ENCODE peak calls at places on chromosomes 4 and X, in eight cellular contexts. O is vagina; W is fibroblast of lung; B is tibial nerve; V is CD8-positive, alpha-beta memory T cell; A is sigmoid colon; Z is Peyer's patch; S is suprapubic skin. R is an unnamed sample. For H3K36me3, the result is how much of the 10 kb centered on the place peaks cover.

GRCh38 chr4:8378776-8379175 is 61.7 kb downstream of the ACOX3 start:
- DNase-seq in B (no peak), O (no peak), A (peak), W (no peak), V (no peak), Z (peak), S (no peak), R (peak)

GRCh38 chr4:128916832-128917231 is 107.3 kb downstream of the JADE1 start:
- DNase-seq in A (no peak), O (no peak), W (no peak), Z (no peak), B (no peak), S (peak), V (no peak), R (peak)

GRCh38 chrX:11064851-11065600 is 46.1 kb upstream of the HCCS start:
- DNase-seq in A (no peak), S (no peak), W (peak), B (no peak), V (no peak), O (no peak), Z (no peak), R (no peak)

GRCh38 chr4:89336818-89337395 is 29.3 kb upstream of the GPRIN3 start:
- DNase-seq in V (no peak), Z (no peak), S (no peak), B (no peak), W (no peak), A (no peak), O (no peak), R (no peak)

GRCh38 chr4:94305468-94306225 is 37.0 kb downstream of the HPGDS start:
- DNase-seq in V (no peak), Z (no peak), S (no peak), A (no peak), O (no peak), W (no peak), B (no peak), R (no peak)

GRCh38 chr4:52659722-52660261 is 691 bp upstream of the USP46 start:
- DNase-seq in A (peak), W (peak), B (peak), V (peak), O (no peak), Z (peak), S (peak), R (peak)

GRCh38 chrX:106608016-106608415 is 3.8 kb upstream of the RADX start:
- DNase-seq in O (no peak), Z (no peak), A (no peak), W (no peak), S (no peak), B (no peak), V (peak), R (no peak)

GRCh38 chrX:19602866-19603620 is 87.7 kb upstream of the MAP3K15 start:
- DNase-seq in S (no peak), A (no peak), O (no peak), V (no peak), B (no peak), Z (no peak), W (peak), R (no peak)

GRCh38 chrX:83495882-83496281 is 12.2 kb upstream of the POU3F4 start:
- DNase-seq in B (no peak), A (no peak), W (no peak), S (no peak), V (no peak), Z (no peak), O (no peak), R (no peak)

GRCh38 chrX:83501540-83501939 is 6.5 kb upstream of the POU3F4 start:
- DNase-seq in W (no peak), A (no peak), B (no peak), O (no peak), V (no peak), Z (no peak), S (no peak), R (no peak)

GRCh38 chrX:83501003-83501402 is 7.1 kb upstream of the POU3F4 start:
- DNase-seq in W (no peak), Z (no peak), A (no peak), O (no peak), B (no peak), S (no peak), V (no peak), R (no peak)
- H3K4me3 ChIP-seq in W (no peak), Z (no peak), A (no peak), O (no peak), B (no peak), S (no peak), V (no peak), R (no peak)

GRCh38 chr4:37722000-37722638 is 35.9 kb upstream of the RELL1 start:
- DNase-seq in A (no peak), S (no peak), O (no peak), W (no peak), Z (no peak), V (no peak), B (no peak), R (no peak)
- H3K27ac ChIP-seq in A (no peak), S (no peak), O (no peak), W (no peak), Z (no peak), V (no peak), B (no peak), R (no peak)

GRCh38 chrX:123313486-123313885 is 129.4 kb downstream of the GRIA3 start:
- DNase-seq in B (no peak), S (no peak), A (no peak), W (no peak), O (no peak), Z (no peak), V (no peak), R (no peak)

GRCh38 chrX:123308663-123309062 is 124.6 kb downstream of the GRIA3 start:
- DNase-seq in W (no peak), S (no peak), B (no peak), O (no peak), Z (no peak), V (no peak), A (no peak), R (no peak)

GRCh38 chrX:123310112-123310511 is 126.0 kb downstream of the GRIA3 start:
- DNase-seq in B (no peak), V (no peak), A (no peak), Z (no peak), O (no peak), W (no peak), S (no peak), R (no peak)

DNA sequence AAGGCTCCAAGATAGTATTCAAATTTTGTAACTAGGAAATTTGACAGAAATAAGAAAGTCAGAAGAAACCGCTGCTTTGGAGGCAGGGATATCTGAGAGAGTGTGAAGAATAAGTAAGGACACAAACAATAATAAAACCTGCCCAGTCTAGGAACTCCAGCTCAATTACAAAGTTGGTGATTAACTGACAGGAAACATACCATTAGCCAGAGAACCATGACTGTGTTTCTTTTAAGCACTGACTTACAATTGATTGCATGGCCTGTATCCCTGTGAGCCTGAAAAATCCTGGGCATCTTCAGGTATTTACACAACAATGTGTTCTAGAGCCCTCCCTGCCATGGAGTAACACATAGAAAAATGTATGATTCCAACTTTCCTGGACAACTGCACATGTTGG is 127.4 kb downstream of the GRIA3 start:
- DNase-seq in S (no peak), V (no peak), Z (no peak), B (no peak), O (no peak), A (no peak), W (no peak), R (no peak)
- H3K36me3 ChIP-seq in S (under half), V (under half), Z (under half), B (under half), O (under half), A (under half), W (under half), R (under half)

DNA sequence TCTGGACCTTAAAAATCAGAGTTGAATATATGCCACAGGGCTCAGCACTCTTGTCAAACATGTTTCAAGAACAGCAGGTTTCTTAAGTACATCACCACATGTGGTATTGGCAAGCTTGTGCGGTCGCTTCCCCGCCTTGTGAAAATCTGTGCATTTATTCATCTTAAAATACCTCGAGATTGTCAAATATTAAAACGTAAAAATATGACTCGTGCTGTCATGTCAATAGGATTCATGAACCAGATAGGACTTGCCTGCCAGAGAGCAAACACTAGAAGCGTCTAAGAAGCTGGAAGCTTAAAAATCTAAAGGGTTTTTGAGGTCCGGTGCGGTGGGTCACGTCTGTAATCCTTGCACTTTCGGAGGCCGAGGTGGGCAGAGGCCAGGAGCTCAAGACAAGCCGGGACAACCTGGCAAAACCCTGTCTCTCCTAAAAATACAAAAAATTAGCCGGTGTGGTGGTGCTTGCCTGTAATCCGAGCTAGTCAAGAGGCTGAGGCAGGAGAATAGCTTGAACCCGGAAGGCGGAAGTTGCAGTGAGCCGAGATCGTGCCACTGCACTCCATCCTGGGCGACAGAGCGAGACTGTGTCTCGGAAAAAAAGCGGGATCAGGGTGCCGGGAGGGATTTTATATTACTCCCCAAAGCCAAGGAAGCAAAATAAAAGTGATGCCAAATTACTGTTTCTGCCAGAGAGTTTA is 40.2 kb upstream of the TMEM154 start:
- DNase-seq in Z (no peak), S (no peak), O (no peak), V (no peak), W (no peak), B (no peak), A (no peak), R (no peak)
- H3K4me3 ChIP-seq in Z (no peak), S (peak), O (no peak), V (no peak), W (no peak), B (no peak), A (no peak), R (peak)

GRCh38 chr4:16262188-16262587 is 35.9 kb upstream of the TAPT1 start:
- DNase-seq in V (no peak), W (no peak), Z (no peak), S (no peak), B (no peak), O (no peak), A (no peak), R (no peak)
- H3K27ac ChIP-seq in V (no peak), W (no peak), Z (no peak), S (no peak), B (no peak), O (no peak), A (no peak), R (no peak)